ENCODE peak calls at places on chromosomes 11 and 22, in ten cellular contexts. One of them, this sample, is unnamed.

GRCh38 chr22:46813816-46814597 is 51.6 kb downstream of the TBC1D22A start:
- DNase-seq in GM23338: no peak
- DNase-seq in SK-N-SH: no peak
- DNase-seq in PC-3: no peak
- DNase-seq in PC-9: no peak
- DNase-seq in Karpas-422: no peak
- DNase-seq in MM.1S: no peak
- DNase-seq in OCI-LY7: no peak
- DNase-seq in GM23248: peak; percentile 58
- DNase-seq in HCT116: no peak
- DNase-seq in this sample: no peak

GRCh38 chr22:35555351-35555915 is 14.8 kb downstream of the RASD2 start:
- DNase-seq in HCT116: no peak
- DNase-seq in Karpas-422: no peak
- DNase-seq in GM23248: peak; percentile 59
- DNase-seq in MM.1S: no peak
- DNase-seq in PC-3: no peak
- DNase-seq in GM23338: no peak
- DNase-seq in SK-N-SH: no peak
- DNase-seq in PC-9: no peak
- DNase-seq in OCI-LY7: no peak
- DNase-seq in this sample: no peak

GRCh38 chr11:70470127-70470526 is 71.8 kb downstream of the CTTN start:
- DNase-seq in SK-N-SH: no peak
- DNase-seq in PC-3: no peak
- DNase-seq in GM23248: no peak
- DNase-seq in MM.1S: peak; percentile 87
- DNase-seq in PC-9: no peak
- DNase-seq in Karpas-422: no peak
- DNase-seq in OCI-LY7: no peak
- DNase-seq in GM23338: no peak
- DNase-seq in HCT116: no peak
- DNase-seq in this sample: no peak

GRCh38 chr22:21738966-21739365 is 3.4 kb upstream of the YPEL1 start:
- DNase-seq in OCI-LY7: no peak
- DNase-seq in PC-3: no peak
- DNase-seq in MM.1S: no peak
- DNase-seq in SK-N-SH: no peak
- DNase-seq in GM23248: no peak
- DNase-seq in HCT116: no peak
- DNase-seq in Karpas-422: no peak
- DNase-seq in PC-9: no peak
- DNase-seq in GM23338: no peak
- DNase-seq in this sample: no peak

GRCh38 chr11:129639300-129639699 is 176.3 kb upstream of the TMEM45B start:
- DNase-seq in Karpas-422: no peak
- DNase-seq in OCI-LY7: no peak
- DNase-seq in HCT116: peak; percentile 96
- DNase-seq in GM23248: peak; percentile 97
- DNase-seq in SK-N-SH: no peak
- DNase-seq in GM23338: no peak
- DNase-seq in MM.1S: no peak
- DNase-seq in PC-9: peak; percentile 97
- DNase-seq in PC-3: peak; percentile 99
- DNase-seq in this sample: peak; percentile 52

GRCh38 chr11:66443602-66444001 is 5.0 kb upstream of the MRPL11 start:
- DNase-seq in OCI-LY7: no peak
- DNase-seq in Karpas-422: peak; percentile 38
- DNase-seq in GM23248: peak; percentile 94
- DNase-seq in GM23338: no peak
- DNase-seq in PC-3: peak; percentile 98
- DNase-seq in HCT116: peak; percentile 19
- DNase-seq in MM.1S: no peak
- DNase-seq in PC-9: peak; percentile 95
- DNase-seq in SK-N-SH: no peak
- DNase-seq in this sample: no peak

GRCh38 chr22:46077669-46078099 is 72.6 kb upstream of the PPARA start:
- DNase-seq in OCI-LY7: no peak
- DNase-seq in SK-N-SH: no peak
- DNase-seq in GM23248: peak; percentile 67
- DNase-seq in HCT116: no peak
- DNase-seq in Karpas-422: no peak
- DNase-seq in PC-3: no peak
- DNase-seq in PC-9: no peak
- DNase-seq in MM.1S: no peak
- DNase-seq in GM23338: no peak
- DNase-seq in this sample: no peak

GRCh38 chr11:73978576-73979086 is 4.0 kb downstream of the UCP2 start:
- DNase-seq in OCI-LY7: no peak
- DNase-seq in MM.1S: no peak
- DNase-seq in GM23338: no peak
- DNase-seq in PC-3: no peak
- DNase-seq in PC-9: no peak
- DNase-seq in GM23248: peak; percentile 64
- DNase-seq in Karpas-422: no peak
- DNase-seq in SK-N-SH: no peak
- DNase-seq in HCT116: no peak
- DNase-seq in this sample: no peak

GRCh38 chr11:15199693-15200092 is 85.0 kb downstream of the INSC start:
- DNase-seq in PC-3: peak; percentile 53
- DNase-seq in PC-9: peak; percentile 51
- DNase-seq in SK-N-SH: no peak
- DNase-seq in GM23248: peak; percentile 81
- DNase-seq in GM23338: no peak
- DNase-seq in OCI-LY7: no peak
- DNase-seq in Karpas-422: no peak
- DNase-seq in MM.1S: no peak
- DNase-seq in HCT116: no peak
- DNase-seq in this sample: no peak

GRCh38 chr11:84003181-84003580 is 717.0 kb upstream of the CCDC90B start:
- DNase-seq in OCI-LY7: no peak
- DNase-seq in SK-N-SH: no peak
- DNase-seq in PC-3: no peak
- DNase-seq in MM.1S: no peak
- DNase-seq in GM23248: no peak
- DNase-seq in GM23338: no peak
- DNase-seq in Karpas-422: no peak
- DNase-seq in PC-9: no peak
- DNase-seq in HCT116: no peak
- DNase-seq in this sample: no peak

GRCh38 chr11:100689141-100689540 is 2.1 kb downstream of the ARHGAP42 start:
- DNase-seq in MM.1S: no peak
- DNase-seq in PC-3: no peak
- DNase-seq in GM23338: no peak
- DNase-seq in HCT116: no peak
- DNase-seq in OCI-LY7: no peak
- DNase-seq in GM23248: no peak
- DNase-seq in Karpas-422: no peak
- DNase-seq in PC-9: no peak
- DNase-seq in SK-N-SH: no peak
- DNase-seq in this sample: no peak
- H3K79me2 ChIP-seq in MM.1S: peaks cover 15% of the 10 kb centered on the region
- H3K79me2 ChIP-seq in PC-3: peaks cover 62% of the 10 kb centered on the region
- H3K79me2 ChIP-seq in GM23338: peaks cover 63% of the 10 kb centered on the region
- H3K79me2 ChIP-seq in HCT116: peaks cover 60% of the 10 kb centered on the region
- H3K79me2 ChIP-seq in OCI-LY7: no peaks in the 10 kb centered on the region
- H3K79me2 ChIP-seq in GM23248: no peaks in the 10 kb centered on the region
- H3K79me2 ChIP-seq in Karpas-422: no peaks in the 10 kb centered on the region
- H3K79me2 ChIP-seq in PC-9: peaks cover 41% of the 10 kb centered on the region
- H3K79me2 ChIP-seq in SK-N-SH: no peaks in the 10 kb centered on the region
- H3K79me2 ChIP-seq in this sample: peaks cover 61% of the 10 kb centered on the region

GRCh38 chr11:12017865-12018453 is 9.5 kb upstream of the DKK3 start:
- DNase-seq in GM23248: peak; percentile 45
- DNase-seq in GM23338: no peak
- DNase-seq in Karpas-422: no peak
- DNase-seq in HCT116: no peak
- DNase-seq in SK-N-SH: no peak
- DNase-seq in PC-3: no peak
- DNase-seq in MM.1S: no peak
- DNase-seq in PC-9: no peak
- DNase-seq in OCI-LY7: no peak
- DNase-seq in this sample: no peak

GRCh38 chr11:12019337-12019736 is 10.9 kb upstream of the DKK3 start:
- DNase-seq in GM23248: peak; percentile 61
- DNase-seq in OCI-LY7: no peak
- DNase-seq in PC-3: no peak
- DNase-seq in SK-N-SH: no peak
- DNase-seq in MM.1S: no peak
- DNase-seq in HCT116: no peak
- DNase-seq in Karpas-422: no peak
- DNase-seq in GM23338: no peak
- DNase-seq in PC-9: no peak
- DNase-seq in this sample: peak; percentile 47

GRCh38 chr11:12016246-12016645 is 7.8 kb upstream of the DKK3 start:
- DNase-seq in HCT116: no peak
- DNase-seq in GM23248: no peak
- DNase-seq in PC-9: no peak
- DNase-seq in GM23338: no peak
- DNase-seq in SK-N-SH: no peak
- DNase-seq in OCI-LY7: no peak
- DNase-seq in Karpas-422: no peak
- DNase-seq in PC-3: no peak
- DNase-seq in MM.1S: no peak
- DNase-seq in this sample: no peak

GRCh38 chr11:12015486-12015885 is 7.1 kb upstream of the DKK3 start:
- DNase-seq in MM.1S: no peak
- DNase-seq in PC-3: no peak
- DNase-seq in SK-N-SH: no peak
- DNase-seq in GM23338: no peak
- DNase-seq in Karpas-422: no peak
- DNase-seq in PC-9: no peak
- DNase-seq in HCT116: no peak
- DNase-seq in GM23248: no peak
- DNase-seq in OCI-LY7: no peak
- DNase-seq in this sample: no peak

GRCh38 chr11:12017243-12017678 is 8.8 kb upstream of the DKK3 start:
- DNase-seq in PC-9: no peak
- DNase-seq in Karpas-422: no peak
- DNase-seq in PC-3: no peak
- DNase-seq in SK-N-SH: no peak
- DNase-seq in GM23338: no peak
- DNase-seq in OCI-LY7: no peak
- DNase-seq in MM.1S: no peak
- DNase-seq in HCT116: no peak
- DNase-seq in GM23248: peak; percentile 93
- DNase-seq in this sample: no peak
- H3K4me2 ChIP-seq in PC-9: no peak overlapping the region
- H3K4me2 ChIP-seq in Karpas-422: no peak overlapping the region
- H3K4me2 ChIP-seq in PC-3: no peak overlapping the region
- H3K4me2 ChIP-seq in SK-N-SH: peak overlapping the region; percentile 61
- H3K4me2 ChIP-seq in GM23338: no peak overlapping the region
- H3K4me2 ChIP-seq in OCI-LY7: no peak overlapping the region
- H3K4me2 ChIP-seq in MM.1S: peak overlapping the region; percentile 42
- H3K4me2 ChIP-seq in HCT116: no peak overlapping the region
- H3K4me2 ChIP-seq in GM23248: peak overlapping the region; percentile 53
- H3K4me2 ChIP-seq in this sample: no peak overlapping the region

DNA sequence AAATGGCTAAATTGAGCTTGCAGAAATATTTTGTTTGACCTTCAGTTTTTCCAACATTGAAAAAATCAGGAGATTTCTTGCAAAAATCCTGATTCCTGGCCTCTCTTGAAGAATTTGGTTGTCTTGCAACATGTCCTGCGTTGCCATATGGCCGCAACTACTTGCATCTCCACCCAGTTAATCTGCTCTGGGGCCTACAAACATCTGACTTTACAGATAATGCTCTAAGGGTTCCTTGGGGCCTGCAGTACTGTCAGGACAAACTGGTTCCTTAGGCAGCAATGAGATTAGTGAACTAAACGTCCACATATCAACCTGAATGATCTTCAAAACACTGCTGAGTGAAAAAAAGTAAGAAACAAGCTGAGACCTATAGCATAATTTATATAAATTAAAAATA is 36.6 kb upstream of the FEZ1 start:
- DNase-seq in MM.1S: no peak
- DNase-seq in GM23338: no peak
- DNase-seq in PC-9: no peak
- DNase-seq in Karpas-422: no peak
- DNase-seq in SK-N-SH: no peak
- DNase-seq in HCT116: no peak
- DNase-seq in OCI-LY7: no peak
- DNase-seq in GM23248: no peak
- DNase-seq in PC-3: no peak
- DNase-seq in this sample: no peak
- H3K9me2 ChIP-seq in MM.1S: no peaks in the 10 kb centered on the region
- H3K9me2 ChIP-seq in GM23338: peaks cover 9% of the 10 kb centered on the region
- H3K9me2 ChIP-seq in PC-9: no peaks in the 10 kb centered on the region
- H3K9me2 ChIP-seq in Karpas-422: no peaks in the 10 kb centered on the region
- H3K9me2 ChIP-seq in SK-N-SH: no peaks in the 10 kb centered on the region
- H3K9me2 ChIP-seq in HCT116: no peaks in the 10 kb centered on the region
- H3K9me2 ChIP-seq in OCI-LY7: no peaks in the 10 kb centered on the region
- H3K9me2 ChIP-seq in GM23248: no peaks in the 10 kb centered on the region
- H3K9me2 ChIP-seq in PC-3: no peaks in the 10 kb centered on the region
- H3K9me2 ChIP-seq in this sample: no peaks in the 10 kb centered on the region

DNA sequence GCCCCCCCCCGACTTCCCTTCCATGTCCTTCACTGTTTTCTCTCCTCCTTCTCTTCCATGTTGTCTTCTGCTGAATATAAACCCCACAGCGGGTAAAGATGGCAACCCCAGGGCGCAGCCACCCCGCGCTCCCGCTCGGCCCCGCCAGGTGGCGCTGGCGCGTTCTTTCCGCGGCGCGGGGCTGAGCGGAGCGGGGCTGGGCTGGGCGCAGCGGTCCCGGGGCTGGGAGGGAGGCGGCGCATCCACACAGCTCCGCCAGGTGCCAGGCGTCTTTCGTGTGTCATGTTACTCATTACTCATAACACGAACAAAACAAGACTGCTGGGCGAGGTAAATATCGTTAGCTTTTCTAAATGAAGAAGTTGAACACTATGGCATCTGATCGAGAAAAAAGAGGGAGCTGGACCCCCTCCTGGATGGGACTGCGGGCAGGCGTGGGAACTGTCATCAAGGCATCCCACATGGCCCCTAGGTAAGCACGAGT is 321.2 kb downstream of the NTM start:
- DNase-seq in PC-3: peak; percentile 12
- DNase-seq in PC-9: no peak
- DNase-seq in MM.1S: peak; percentile 63
- DNase-seq in OCI-LY7: no peak
- DNase-seq in Karpas-422: peak; percentile 58
- DNase-seq in GM23338: peak; percentile 80
- DNase-seq in SK-N-SH: peak; percentile 94
- DNase-seq in GM23248: peak; percentile 76
- DNase-seq in HCT116: no peak
- DNase-seq in this sample: peak; percentile 71
- H3K79me2 ChIP-seq in PC-3: no peaks in the 10 kb centered on the region
- H3K79me2 ChIP-seq in PC-9: no peaks in the 10 kb centered on the region
- H3K79me2 ChIP-seq in MM.1S: no peaks in the 10 kb centered on the region
- H3K79me2 ChIP-seq in OCI-LY7: no peaks in the 10 kb centered on the region
- H3K79me2 ChIP-seq in Karpas-422: no peaks in the 10 kb centered on the region
- H3K79me2 ChIP-seq in GM23338: no peaks in the 10 kb centered on the region
- H3K79me2 ChIP-seq in SK-N-SH: no peaks in the 10 kb centered on the region
- H3K79me2 ChIP-seq in GM23248: no peaks in the 10 kb centered on the region
- H3K79me2 ChIP-seq in HCT116: no peaks in the 10 kb centered on the region
- H3K79me2 ChIP-seq in this sample: no peaks in the 10 kb centered on the region